ENCODE peak calls at places on chromosomes 2 and 18, in nine cellular contexts. R, L, X, U, G, V, N, H and J are unnamed samples.

GRCh38 chr2:176128172-176129012 is 1.1 kb upstream of the HOXD8 start:
- DNase-seq in G (no peak), R (peak), H (no peak), X (no peak), L (no peak), U (no peak), V (no peak), N (no peak), J (no peak)

GRCh38 chr2:240966906-240967680 is 31.3 kb upstream of the SNED1 start:
- DNase-seq in R (peak), H (no peak), G (no peak), U (no peak), N (no peak), L (no peak), V (no peak), X (no peak), J (no peak)

GRCh38 chr2:110670826-110671225 is 7.0 kb downstream of the BUB1 start:
- DNase-seq in N (no peak), H (no peak), G (no peak), V (no peak), U (no peak), L (no peak), R (no peak), X (no peak), J (no peak)

GRCh38 chr18:72342933-72343332 is 201.2 kb downstream of the CBLN2 start:
- DNase-seq in U (no peak), V (no peak), G (no peak), X (no peak), R (no peak), L (no peak), H (no peak), N (no peak), J (no peak)

GRCh38 chr18:70337139-70337972 is 48.5 kb downstream of the SOCS6 start:
- DNase-seq in V (peak), U (peak), H (peak), R (no peak), N (no peak), G (no peak), L (peak), X (no peak), J (peak)

GRCh38 chr2:233125455-233126065 is 65.4 kb downstream of the INPP5D start:
- DNase-seq in X (no peak), N (no peak), U (no peak), G (no peak), R (no peak), V (no peak), H (no peak), L (no peak), J (no peak)

GRCh38 chr18:80136679-80137078 is 27.6 kb downstream of the ADNP2 start:
- DNase-seq in N (no peak), G (peak), V (no peak), L (no peak), X (no peak), U (no peak), R (no peak), H (no peak), J (no peak)

GRCh38 chr2:182077451-182078142 is 91.9 kb downstream of the PPP1R1C start:
- DNase-seq in L (peak), X (peak), U (no peak), R (no peak), V (peak), N (no peak), H (peak), G (peak), J (peak)

GRCh38 chr2:62293490-62294212 is 97.7 kb downstream of the B3GNT2 start:
- DNase-seq in R (peak), L (peak), U (peak), N (no peak), V (peak), X (peak), H (no peak), G (peak), J (no peak)

GRCh38 chr2:179768765-179769164 is 92.6 kb downstream of the ZNF385B start:
- DNase-seq in V (no peak), H (peak), G (no peak), U (no peak), R (no peak), N (no peak), L (no peak), X (no peak), J (no peak)

GRCh38 chr2:53711271-53711780 is 56.3 kb upstream of the CHAC2 start:
- DNase-seq in H (no peak), U (no peak), G (no peak), X (no peak), V (no peak), L (no peak), R (no peak), N (no peak), J (no peak)

GRCh38 chr2:29583104-29583503 is 338.3 kb downstream of the ALK start:
- DNase-seq in X (no peak), U (no peak), N (no peak), L (peak), G (no peak), R (no peak), H (no peak), V (peak), J (no peak)

GRCh38 chr2:70565039-70565731 is 11.6 kb upstream of the TGFA start:
- DNase-seq in V (no peak), X (no peak), U (no peak), N (no peak), R (no peak), H (no peak), L (no peak), G (no peak), J (no peak)

GRCh38 chr2:5175231-5175630 is 517.0 kb upstream of the SOX11 start:
- DNase-seq in U (no peak), N (no peak), H (no peak), V (no peak), R (no peak), G (no peak), L (no peak), X (no peak), J (no peak)

GRCh38 chr2:12430036-12430795 is 286.5 kb upstream of the TRIB2 start:
- DNase-seq in U (no peak), L (peak), H (peak), X (no peak), V (peak), R (no peak), N (no peak), G (no peak), J (no peak)

GRCh38 chr2:134146620-134147019 is 107.3 kb upstream of the MGAT5 start:
- DNase-seq in R (no peak), V (peak), H (no peak), N (no peak), U (no peak), X (no peak), G (no peak), L (peak), J (no peak)

GRCh38 chr2:241759091-241759807 is 17.4 kb upstream of the GAL3ST2 start:
- DNase-seq in H (no peak), R (no peak), V (no peak), G (no peak), L (no peak), U (no peak), N (no peak), X (peak), J (no peak)

GRCh38 chr2:96159084-96159830 is 14.0 kb upstream of the DUSP2 start:
- DNase-seq in G (no peak), H (no peak), N (peak), X (peak), V (no peak), L (no peak), U (no peak), R (no peak), J (no peak)

GRCh38 chr18:8754995-8755955 is 49.9 kb downstream of the MTCL1 start:
- DNase-seq in V (no peak), L (peak), N (peak), G (no peak), U (no peak), H (peak), X (peak), R (no peak), J (peak)

GRCh38 chr18:25915907-25916306 is 174.5 kb downstream of the SS18 start:
- DNase-seq in G (no peak), X (no peak), U (no peak), N (no peak), R (no peak), L (no peak), H (no peak), V (no peak), J (no peak)

GRCh38 chr18:25927830-25928229 is 162.6 kb downstream of the SS18 start:
- DNase-seq in G (no peak), L (no peak), H (no peak), N (no peak), V (no peak), X (no peak), U (no peak), R (no peak), J (no peak)

GRCh38 chr18:25923193-25923592 is 167.2 kb downstream of the SS18 start:
- DNase-seq in V (no peak), R (no peak), X (no peak), U (no peak), H (no peak), N (no peak), G (no peak), L (no peak), J (no peak)

GRCh38 chr18:25921677-25922421 is 168.6 kb downstream of the SS18 start:
- DNase-seq in V (peak), G (peak), L (peak), H (peak), U (no peak), R (no peak), N (peak), X (peak), J (no peak)
- TF ChIP-seq CTCF in V (peak), G (peak), L (peak), H (peak), U (no peak), R (no peak), N (peak), X (peak), J (peak)

DNA sequence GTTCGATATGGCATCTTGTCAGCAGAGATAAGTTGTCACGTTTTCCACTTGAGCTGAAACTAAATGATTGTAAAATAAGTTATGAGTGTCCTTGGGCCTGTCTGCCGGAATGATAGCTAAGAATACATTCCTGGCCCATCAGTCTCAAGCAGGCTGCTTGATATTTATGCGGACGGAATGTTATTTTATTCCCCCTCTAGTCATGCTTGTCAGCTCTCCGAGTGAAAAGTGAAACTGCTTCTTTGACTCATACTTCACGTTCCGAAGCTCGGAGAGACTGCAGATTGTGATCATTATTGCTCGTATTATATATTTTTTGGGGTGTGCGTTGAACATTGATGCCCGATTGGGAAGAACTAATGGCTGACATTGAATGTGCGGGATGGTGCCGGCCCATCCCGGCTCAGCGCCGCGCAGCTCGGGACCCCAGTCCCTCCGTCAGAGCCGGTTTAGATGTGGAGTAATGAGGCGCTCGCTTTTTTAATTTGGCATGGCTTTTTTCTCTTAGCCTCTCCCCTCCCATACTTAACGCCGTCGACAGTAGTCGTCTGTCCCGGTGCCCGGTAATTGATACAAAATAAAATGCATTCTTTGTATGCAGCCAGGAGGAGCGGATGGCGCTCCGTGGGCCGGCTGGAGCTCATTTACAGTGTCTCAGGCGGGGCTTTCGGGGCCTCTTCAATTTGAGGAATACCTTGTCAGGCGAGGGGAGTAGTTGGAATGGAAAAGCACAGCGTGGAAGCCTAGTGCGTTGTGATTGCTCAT is 209.4 kb downstream of the GBX2 start:
- DNase-seq in R (no peak), L (no peak), H (peak), G (no peak), N (no peak), X (no peak), V (no peak), U (no peak), J (no peak)
- H3K4me3 ChIP-seq in R (no peak), L (no peak), H (peak), G (no peak), N (no peak), X (no peak), V (no peak), U (no peak), J (no peak)

DNA sequence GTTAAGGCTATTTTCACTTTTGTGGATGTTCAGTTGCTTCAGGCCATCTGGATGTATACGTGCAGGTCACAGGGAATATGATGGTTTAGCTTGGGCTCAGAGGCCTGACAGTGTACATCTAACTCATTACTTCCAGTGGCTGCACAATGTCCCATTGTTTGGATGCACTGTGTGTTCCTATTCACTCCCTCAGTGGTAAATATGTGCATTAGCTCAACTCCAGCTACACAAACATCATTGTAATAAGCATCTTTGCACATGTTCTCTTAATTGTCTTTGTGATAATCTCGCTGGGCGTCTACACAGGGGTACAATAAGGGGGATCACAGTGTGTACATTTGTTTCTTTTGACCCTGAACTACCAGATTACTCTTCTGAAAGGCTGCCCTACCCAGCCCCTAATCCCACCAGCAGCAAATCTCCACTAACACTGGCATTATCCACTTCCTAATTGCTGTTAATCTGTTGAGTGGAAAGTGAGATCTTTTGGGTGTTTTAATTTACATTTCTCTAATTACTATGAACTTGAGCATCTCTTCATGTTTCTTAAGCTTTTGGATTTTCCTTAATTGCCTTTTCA is 56.1 kb upstream of the POLE4 start:
- DNase-seq in X (no peak), L (no peak), G (no peak), N (no peak), U (no peak), R (no peak), V (no peak), H (no peak), J (no peak)
- TF ChIP-seq CTCF in X (no peak), L (no peak), G (no peak), N (no peak), U (no peak), R (no peak), V (no peak), H (no peak), J (no peak)

DNA sequence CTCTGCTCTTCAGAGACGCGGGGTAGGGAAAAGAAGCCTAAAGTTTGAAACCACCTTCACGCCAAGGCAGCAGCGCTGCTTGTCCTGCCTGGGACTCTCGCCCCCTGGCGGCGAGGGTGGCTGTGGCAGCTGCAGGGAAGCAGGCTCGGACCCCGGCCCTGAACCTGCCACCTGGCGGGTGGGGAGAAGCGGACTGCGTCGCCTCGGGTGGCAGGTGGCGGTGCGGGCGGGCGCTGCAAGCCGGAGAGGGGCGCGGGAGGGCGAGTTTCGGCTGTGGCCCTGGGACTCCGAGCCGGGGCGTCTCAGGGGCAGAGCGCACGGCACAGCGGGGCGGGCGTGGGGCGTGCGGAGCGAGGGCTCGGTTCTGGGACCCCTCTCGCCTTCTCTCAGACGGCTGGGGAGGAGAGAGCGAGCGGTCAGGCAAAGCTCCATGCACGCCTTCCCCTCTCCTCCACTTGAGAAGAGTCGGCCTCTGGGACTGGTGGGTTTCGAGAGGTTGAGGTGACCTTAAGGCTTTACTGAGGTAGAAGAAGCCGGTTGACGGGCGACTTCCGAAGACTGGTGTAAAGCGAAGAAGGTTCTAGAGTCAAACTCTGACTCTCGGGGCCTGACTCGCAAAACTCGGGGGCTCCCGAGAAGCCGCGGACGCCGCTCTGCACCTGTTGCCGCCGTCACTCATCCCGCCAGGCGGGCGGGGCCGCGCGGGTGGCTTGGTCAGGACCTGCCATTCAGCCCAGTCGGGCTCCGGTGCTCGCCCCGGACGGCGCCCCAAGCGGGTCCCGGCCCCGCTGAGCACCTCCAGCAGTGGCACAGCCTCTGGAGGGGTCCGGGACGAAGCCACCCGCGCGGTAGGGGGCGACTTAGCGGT is 1.1 kb upstream of the BOLL start:
- DNase-seq in N (peak), R (no peak), G (peak), V (no peak), H (no peak), L (no peak), U (peak), X (peak), J (no peak)
- H3K4me3 ChIP-seq in N (peak), R (no peak), G (peak), V (no peak), H (no peak), L (no peak), U (peak), X (peak), J (no peak)